ENCODE peak calls at places on chromosomes 1 and 21, in four cellular contexts. One of them, this sample, is unnamed.

GRCh38 chr1:228177183-228177475 is 11.5 kb downstream of the IBA57 start:
- DNase-seq in B cell: no peak
- DNase-seq in non-pigmented ciliary epithelial cell: no peak
- DNase-seq in tibial nerve: no peak
- DNase-seq in this sample: no peak

GRCh38 chr21:41687633-41688032 is 79.2 kb downstream of the RIPK4 start:
- DNase-seq in B cell: no peak
- DNase-seq in non-pigmented ciliary epithelial cell: no peak
- DNase-seq in tibial nerve: no peak
- DNase-seq in this sample: no peak

GRCh38 chr1:53739109-53739681 is at the start of gene GLIS1:
- DNase-seq in B cell: peak; percentile 87
- DNase-seq in non-pigmented ciliary epithelial cell: no peak
- DNase-seq in tibial nerve: peak; percentile 36
- DNase-seq in this sample: peak; percentile 99

GRCh38 chr1:162028726-162029125 is 5.1 kb upstream of the OLFML2B start:
- DNase-seq in B cell: no peak
- DNase-seq in non-pigmented ciliary epithelial cell: no peak
- DNase-seq in tibial nerve: no peak
- DNase-seq in this sample: no peak

GRCh38 chr1:183002797-183003594 is 20.2 kb upstream of the LAMC1 start:
- DNase-seq in B cell: no peak
- DNase-seq in non-pigmented ciliary epithelial cell: no peak
- DNase-seq in tibial nerve: no peak
- DNase-seq in this sample: no peak

GRCh38 chr1:93446837-93447451 is 974 bp upstream of the FNBP1L start:
- DNase-seq in B cell: peak; percentile 30
- DNase-seq in non-pigmented ciliary epithelial cell: no peak
- DNase-seq in tibial nerve: no peak
- DNase-seq in this sample: peak; percentile 20

GRCh38 chr1:225870883-225871282 is 11.3 kb downstream of the TMEM63A start:
- DNase-seq in B cell: no peak
- DNase-seq in non-pigmented ciliary epithelial cell: no peak
- DNase-seq in tibial nerve: no peak
- DNase-seq in this sample: no peak

GRCh38 chr21:45543710-45544448 is 1.6 kb upstream of the SLC19A1 start:
- DNase-seq in B cell: peak; percentile 49
- DNase-seq in non-pigmented ciliary epithelial cell: no peak
- DNase-seq in tibial nerve: no peak
- DNase-seq in this sample: no peak

GRCh38 chr1:180956028-180956640 is 43.4 kb downstream of the KIAA1614 start:
- DNase-seq in B cell: no peak
- DNase-seq in non-pigmented ciliary epithelial cell: no peak
- DNase-seq in tibial nerve: no peak
- DNase-seq in this sample: no peak

GRCh38 chr1:235613617-235614016 is 36.0 kb downstream of the GNG4 start:
- DNase-seq in B cell: no peak
- DNase-seq in non-pigmented ciliary epithelial cell: no peak
- DNase-seq in tibial nerve: no peak
- DNase-seq in this sample: no peak

GRCh38 chr21:28215214-28215954 is 777.3 kb downstream of the LTN1 start:
- DNase-seq in B cell: no peak
- DNase-seq in non-pigmented ciliary epithelial cell: no peak
- DNase-seq in tibial nerve: no peak
- DNase-seq in this sample: no peak

GRCh38 chr1:225482489-225482950 is 54.7 kb upstream of the LBR start:
- DNase-seq in B cell: no peak
- DNase-seq in non-pigmented ciliary epithelial cell: no peak
- DNase-seq in tibial nerve: no peak
- DNase-seq in this sample: no peak

GRCh38 chr1:3735683-3736070 is 16.6 kb upstream of the CCDC27 start:
- DNase-seq in B cell: no peak
- DNase-seq in non-pigmented ciliary epithelial cell: no peak
- DNase-seq in tibial nerve: no peak
- DNase-seq in this sample: no peak

GRCh38 chr21:43355196-43355924 is 71.6 kb downstream of the SIK1 start:
- DNase-seq in B cell: no peak
- DNase-seq in non-pigmented ciliary epithelial cell: no peak
- DNase-seq in tibial nerve: no peak
- DNase-seq in this sample: no peak

GRCh38 chr1:245771521-245772281 is 616.9 kb downstream of the KIF26B start:
- DNase-seq in B cell: no peak
- DNase-seq in non-pigmented ciliary epithelial cell: peak; percentile 81
- DNase-seq in tibial nerve: no peak
- DNase-seq in this sample: no peak

GRCh38 chr1:210246447-210246846 is 13.9 kb downstream of the SERTAD4 start:
- DNase-seq in B cell: no peak
- DNase-seq in non-pigmented ciliary epithelial cell: no peak
- DNase-seq in tibial nerve: no peak
- DNase-seq in this sample: no peak

GRCh38 chr1:195754874-195755273 is 853.4 kb downstream of the KCNT2 start:
- DNase-seq in B cell: no peak
- DNase-seq in non-pigmented ciliary epithelial cell: peak; percentile 10
- DNase-seq in tibial nerve: no peak
- DNase-seq in this sample: no peak

GRCh38 chr1:110155878-110156522 is 5.7 kb downstream of the SLC6A17 start:
- DNase-seq in B cell: no peak
- DNase-seq in non-pigmented ciliary epithelial cell: no peak
- DNase-seq in tibial nerve: peak; percentile 32
- DNase-seq in this sample: peak; percentile 74

GRCh38 chr1:25022361-25023189 is 92.5 kb upstream of the RUNX3 start:
- DNase-seq in B cell: peak; percentile 89
- DNase-seq in non-pigmented ciliary epithelial cell: peak; percentile 90
- DNase-seq in tibial nerve: peak; percentile 27
- DNase-seq in this sample: peak; percentile 81

GRCh38 chr1:2643414-2644077 is 10.7 kb upstream of the MMEL1 start:
- DNase-seq in B cell: no peak
- DNase-seq in non-pigmented ciliary epithelial cell: no peak
- DNase-seq in tibial nerve: no peak
- DNase-seq in this sample: no peak

GRCh38 chr1:179872558-179872957 is 5.0 kb downstream of the TOR1AIP2 start:
- DNase-seq in B cell: no peak
- DNase-seq in non-pigmented ciliary epithelial cell: no peak
- DNase-seq in tibial nerve: no peak
- DNase-seq in this sample: no peak

GRCh38 chr21:25583370-25584133 is 23.7 kb downstream of the MRPL39 start:
- DNase-seq in B cell: no peak
- DNase-seq in non-pigmented ciliary epithelial cell: no peak
- DNase-seq in tibial nerve: no peak
- DNase-seq in this sample: no peak

GRCh38 chr1:40708750-40709099 is 17.2 kb downstream of the NFYC start:
- DNase-seq in B cell: peak; percentile 53
- DNase-seq in non-pigmented ciliary epithelial cell: peak; percentile 62
- DNase-seq in tibial nerve: no peak
- DNase-seq in this sample: peak; percentile 65

GRCh38 chr1:15406911-15407559 is 2.7 kb upstream of the EFHD2 start:
- DNase-seq in B cell: no peak
- DNase-seq in non-pigmented ciliary epithelial cell: no peak
- DNase-seq in tibial nerve: no peak
- DNase-seq in this sample: no peak

GRCh38 chr21:31684918-31685317 is 25.4 kb downstream of the SOD1 start:
- DNase-seq in B cell: no peak
- DNase-seq in non-pigmented ciliary epithelial cell: no peak
- DNase-seq in tibial nerve: no peak
- DNase-seq in this sample: no peak

GRCh38 chr1:83860506-83861221 is 138.3 kb downstream of the TTLL7 start:
- DNase-seq in B cell: peak; percentile 73
- DNase-seq in non-pigmented ciliary epithelial cell: no peak
- DNase-seq in tibial nerve: peak; percentile 58
- DNase-seq in this sample: peak; percentile 83

GRCh38 chr1:176522310-176522846 is 59.4 kb downstream of the PAPPA2 start:
- DNase-seq in B cell: no peak
- DNase-seq in non-pigmented ciliary epithelial cell: no peak
- DNase-seq in tibial nerve: no peak
- DNase-seq in this sample: no peak

GRCh38 chr1:206469933-206470691 is at the start of gene IKBKE:
- DNase-seq in B cell: peak; percentile 82
- DNase-seq in non-pigmented ciliary epithelial cell: no peak
- DNase-seq in tibial nerve: no peak
- DNase-seq in this sample: peak; percentile 77

GRCh38 chr1:156836892-156837291 is 20.2 kb upstream of the SH2D2A start:
- DNase-seq in B cell: no peak
- DNase-seq in non-pigmented ciliary epithelial cell: no peak
- DNase-seq in tibial nerve: no peak
- DNase-seq in this sample: no peak

GRCh38 chr1:116134178-116134773 is 23.1 kb downstream of the MAB21L3 start:
- DNase-seq in B cell: no peak
- DNase-seq in non-pigmented ciliary epithelial cell: no peak
- DNase-seq in tibial nerve: no peak
- DNase-seq in this sample: no peak

GRCh38 chr1:3858231-3858981 is 1.1 kb downstream of the DFFB start:
- DNase-seq in B cell: no peak
- DNase-seq in non-pigmented ciliary epithelial cell: no peak
- DNase-seq in tibial nerve: no peak
- DNase-seq in this sample: no peak

GRCh38 chr21:23601549-23601948 is 2005.7 kb downstream of the MRPL39 start:
- DNase-seq in B cell: no peak
- DNase-seq in non-pigmented ciliary epithelial cell: no peak
- DNase-seq in tibial nerve: no peak
- DNase-seq in this sample: no peak

GRCh38 chr1:162168935-162169545 is 99.5 kb downstream of the NOS1AP start:
- DNase-seq in B cell: no peak
- DNase-seq in non-pigmented ciliary epithelial cell: no peak
- DNase-seq in tibial nerve: no peak
- DNase-seq in this sample: no peak

GRCh38 chr1:205602118-205602517 is 29.7 kb downstream of the ELK4 start:
- DNase-seq in B cell: no peak
- DNase-seq in non-pigmented ciliary epithelial cell: no peak
- DNase-seq in tibial nerve: no peak
- DNase-seq in this sample: no peak

GRCh38 chr1:241606544-241606943 is 33.6 kb downstream of the CHML start:
- DNase-seq in B cell: no peak
- DNase-seq in non-pigmented ciliary epithelial cell: no peak
- DNase-seq in tibial nerve: no peak
- DNase-seq in this sample: no peak

GRCh38 chr21:46549650-46550049 is 55.2 kb downstream of the S100B start:
- DNase-seq in B cell: peak; percentile 15
- DNase-seq in non-pigmented ciliary epithelial cell: no peak
- DNase-seq in tibial nerve: no peak
- DNase-seq in this sample: no peak

This sample was measured in GM20000.